ENCODE peak calls at places on chromosomes 5 and 9, in seven cellular contexts. E is upper lobe of right lung; D is adrenal gland; H is psoas muscle; A is pancreas; T is CD8-positive, alpha-beta memory T cell; J is prostate gland. N is an unnamed sample.
A peak's percentile ranks its signal among the peaks of the same experiment; 100 is the strongest.

GRCh38 chr5:32311404-32312193 is 1.1 kb downstream of the MTMR12 start:
- DNase-seq in E (no peak), D (no peak), H (no peak), A (peak; percentile 30), T (no peak), J (no peak), N (peak; percentile 97)

GRCh38 chr9:137429974-137430722 is 7.0 kb downstream of the NOXA1 start:
- DNase-seq in E (peak; percentile 60), D (peak; percentile 14), H (peak; percentile 11), A (no peak), T (no peak), J (no peak), N (peak; percentile 77)

GRCh38 chr9:114305189-114305555 is 17.7 kb upstream of the ORM1 start:
- DNase-seq in E (no peak), D (no peak), H (no peak), A (no peak), T (no peak), J (no peak), N (no peak)

GRCh38 chr9:91496351-91496750 is 72.7 kb upstream of the NFIL3 start:
- DNase-seq in E (no peak), D (no peak), H (no peak), A (no peak), T (no peak), J (no peak), N (no peak)

GRCh38 chr5:26719824-26720223 is 318.6 kb downstream of the CDH9 start:
- DNase-seq in E (no peak), D (no peak), H (no peak), A (no peak), T (no peak), J (no peak), N (no peak)

GRCh38 chr9:8457050-8457449 is 657.5 kb upstream of the DMAC1 start:
- DNase-seq in E (no peak), D (no peak), H (no peak), A (no peak), T (no peak), J (no peak), N (no peak)

GRCh38 chr5:68251386-68251785 is 35.8 kb downstream of the PIK3R1 start:
- DNase-seq in E (no peak), D (no peak), H (peak; percentile 31), A (no peak), T (peak; percentile 13), J (no peak), N (no peak)

GRCh38 chr5:8585230-8586018 is 716.5 kb downstream of the MTRR start:
- DNase-seq in E (no peak), D (no peak), H (no peak), A (no peak), T (no peak), J (no peak), N (no peak)

GRCh38 chr5:74643160-74643562 is 2.6 kb upstream of the ENC1 start:
- DNase-seq in E (no peak), D (peak; percentile 29), H (no peak), A (no peak), T (no peak), J (no peak), N (no peak)

GRCh38 chr5:158654415-158654814 is 445.3 kb downstream of the EBF1 start:
- DNase-seq in E (no peak), D (no peak), H (no peak), A (no peak), T (no peak), J (no peak), N (no peak)

GRCh38 chr9:136618578-136619547 is 43.9 kb upstream of the EGFL7 start:
- DNase-seq in E (peak; percentile 85), D (no peak), H (no peak), A (no peak), T (no peak), J (no peak), N (peak; percentile 57)

GRCh38 chr9:79116709-79117108 is 455.1 kb upstream of the TLE4 start:
- DNase-seq in E (no peak), D (no peak), H (no peak), A (no peak), T (no peak), J (no peak), N (no peak)

GRCh38 chr9:133601746-133602145 is 7.4 kb downstream of the FAM163B start:
- DNase-seq in E (no peak), D (no peak), H (no peak), A (no peak), T (no peak), J (no peak), N (no peak)

GRCh38 chr5:150751096-150751891 is 7.5 kb downstream of the DCTN4 start:
- DNase-seq in E (no peak), D (no peak), H (no peak), A (no peak), T (no peak), J (no peak), N (no peak)

GRCh38 chr5:35436441-35437057 is 181.1 kb upstream of the SPEF2 start:
- DNase-seq in E (no peak), D (peak; percentile 28), H (no peak), A (peak; percentile 40), T (no peak), J (peak; percentile 7), N (peak; percentile 76)

GRCh38 chr5:58455495-58455894 is 4.4 kb downstream of the PLK2 start:
- DNase-seq in E (no peak), D (no peak), H (no peak), A (no peak), T (no peak), J (no peak), N (no peak)

GRCh38 chr5:72788851-72789505 is 27.5 kb upstream of the TNPO1 start:
- DNase-seq in E (no peak), D (no peak), H (no peak), A (no peak), T (no peak), J (no peak), N (no peak)

GRCh38 chr5:115850771-115851416 is 9.2 kb downstream of the AP3S1 start:
- DNase-seq in E (no peak), D (peak; percentile 30), H (no peak), A (no peak), T (no peak), J (no peak), N (no peak)

GRCh38 chr9:35967042-35967441 is 9.1 kb upstream of the OR2S2 start:
- DNase-seq in E (no peak), D (no peak), H (no peak), A (no peak), T (no peak), J (no peak), N (no peak)

GRCh38 chr9:81112638-81113037 is 576.7 kb downstream of the TLE1 start:
- DNase-seq in E (no peak), D (no peak), H (no peak), A (no peak), T (no peak), J (no peak), N (no peak)

GRCh38 chr9:470795-471194 is 256.1 kb downstream of the DOCK8 start:
- DNase-seq in E (no peak), D (no peak), H (no peak), A (no peak), T (no peak), J (no peak), N (no peak)

GRCh38 chr9:129712595-129713524 is 40.0 kb downstream of the PTGES start:
- DNase-seq in E (no peak), D (no peak), H (no peak), A (no peak), T (no peak), J (no peak), N (no peak)

GRCh38 chr5:156201793-156202388 is 125.1 kb upstream of the SGCD start:
- DNase-seq in E (no peak), D (no peak), H (no peak), A (no peak), T (no peak), J (no peak), N (no peak)

DNA sequence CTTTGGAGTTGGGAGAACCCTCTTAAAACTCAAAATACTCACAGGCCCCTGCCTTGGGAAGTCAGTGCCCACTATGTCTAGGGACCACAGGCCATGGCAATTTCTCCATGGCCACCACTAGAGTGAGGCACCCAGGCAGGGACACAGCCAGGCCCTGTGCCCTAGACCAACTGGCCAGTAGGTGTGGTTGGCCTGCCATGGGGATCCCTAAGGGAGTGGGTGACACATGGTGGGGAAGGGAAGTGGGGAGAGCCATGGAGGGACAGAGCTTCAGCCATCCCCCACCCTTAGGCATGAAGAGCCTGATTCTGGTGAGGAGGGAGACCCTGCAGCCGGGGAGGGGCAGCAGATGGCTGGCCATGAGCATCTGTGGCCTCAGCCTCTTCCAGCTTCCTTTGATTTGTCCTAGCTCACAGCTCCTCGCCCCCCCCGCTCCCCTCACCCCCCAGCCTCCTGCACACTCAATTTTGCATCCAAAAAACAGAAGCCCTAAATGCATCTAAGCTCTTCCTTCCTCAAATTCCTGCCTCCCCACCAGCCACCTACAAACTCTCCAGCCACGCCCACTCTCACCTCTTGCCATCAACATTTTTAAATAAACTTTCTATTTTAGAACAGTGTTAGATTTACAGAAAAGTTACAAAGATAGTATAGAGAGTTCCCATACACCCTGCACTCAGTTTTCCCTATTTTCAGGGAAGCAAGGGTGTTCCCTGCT is 1.6 kb upstream of the DBN1 start:
- DNase-seq in E (no peak), D (no peak), H (no peak), A (no peak), T (no peak), J (no peak), N (no peak)
- H3K27ac ChIP-seq in E (no peak overlapping the region), D (no peak overlapping the region), H (no peak overlapping the region), A (no peak overlapping the region), T (no peak overlapping the region), J (no peak overlapping the region), N (no peak overlapping the region)

DNA sequence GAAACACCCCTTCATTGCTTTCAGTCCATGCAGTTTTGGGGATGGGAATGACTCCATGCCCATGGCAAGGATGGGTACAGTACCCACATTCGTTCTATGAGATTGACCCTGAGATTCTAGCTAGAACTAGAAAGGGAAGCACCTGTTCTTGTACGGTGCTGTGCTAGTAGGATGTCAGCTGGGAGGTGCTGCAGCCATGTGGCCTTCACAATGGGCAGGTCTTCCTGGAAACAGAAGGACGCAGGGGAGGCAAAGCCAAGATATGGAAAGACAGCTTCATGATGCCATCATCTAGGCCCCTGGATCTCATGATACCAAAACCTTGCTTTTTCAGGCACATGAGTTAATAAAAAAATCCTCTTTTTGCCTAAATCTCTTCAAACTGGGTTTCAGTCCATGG is 10.5 kb upstream of the FGF1 start:
- DNase-seq in E (no peak), D (no peak), H (no peak), A (no peak), T (no peak), J (no peak), N (no peak)
- H3K27ac ChIP-seq in E (no peak overlapping the region), D (no peak overlapping the region), H (peak overlapping the region; percentile 80), A (no peak overlapping the region), T (no peak overlapping the region), J (no peak overlapping the region), N (no peak overlapping the region)

DNA sequence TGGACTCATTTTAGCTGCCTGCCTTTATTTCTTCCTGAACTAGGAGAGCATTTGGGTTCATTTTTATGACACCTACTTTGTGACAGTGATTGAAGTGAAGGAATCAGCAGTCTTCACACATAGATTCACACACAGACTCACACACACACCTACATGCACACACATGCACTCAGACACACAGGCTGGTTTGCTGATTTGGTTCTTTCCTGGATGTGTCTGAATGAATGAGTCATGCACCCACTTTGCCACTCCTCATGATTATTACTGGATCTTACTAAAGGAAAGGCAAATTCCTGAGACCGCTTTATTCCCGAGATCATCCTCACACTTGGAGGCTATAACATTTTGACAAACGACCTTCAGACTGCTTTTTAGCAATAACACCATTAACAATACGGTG is 529.5 kb downstream of the AGTPBP1 start:
- DNase-seq in E (no peak), D (no peak), H (no peak), A (no peak), T (no peak), J (no peak), N (no peak)
- H3K27ac ChIP-seq in E (no peak overlapping the region), D (no peak overlapping the region), H (no peak overlapping the region), A (no peak overlapping the region), T (no peak overlapping the region), J (no peak overlapping the region), N (no peak overlapping the region)

GRCh38 chr5:125326114-125326513 is 579.7 kb upstream of the ZNF608 start:
- DNase-seq in E (no peak), D (peak; percentile 89), H (peak; percentile 15), A (peak; percentile 23), T (no peak), J (no peak), N (no peak)
- H3K27ac ChIP-seq in E (no peak overlapping the region), D (no peak overlapping the region), H (no peak overlapping the region), A (no peak overlapping the region), T (no peak overlapping the region), J (no peak overlapping the region), N (no peak overlapping the region)